ENCODE peak calls at places on chromosomes 11 and 22, in six cellular contexts. I is HEK293T, P is ELR, O is COR-L47, J is myocyte, R is HTR-8/SVneo. G is an unnamed sample.
A peak's percentile ranks its signal among the peaks of the same experiment; 100 is the strongest.

GRCh38 chr11:67522338-67522737 is 908 bp downstream of the CABP2 start:
- DNase-seq in I (no peak), P (no peak), O (no peak), J (no peak), R (no peak), G (no peak)

GRCh38 chr11:14672635-14673034 is 29.0 kb downstream of the PDE3B start:
- DNase-seq in I (no peak), P (peak; percentile 26), O (no peak), J (no peak), R (no peak), G (no peak)

GRCh38 chr11:3995307-3995706 is 99.3 kb upstream of the RRM1 start:
- DNase-seq in I (no peak), P (peak; percentile 14), O (no peak), J (no peak), R (no peak), G (no peak)

GRCh38 chr11:13189561-13190435 is 87.8 kb upstream of the BMAL1 start:
- DNase-seq in I (no peak), P (no peak), O (no peak), J (no peak), R (no peak), G (no peak)

GRCh38 chr11:132142102-132142501 is 771.7 kb downstream of the NTM start:
- DNase-seq in I (no peak), P (no peak), O (no peak), J (no peak), R (no peak), G (peak; percentile 78)

GRCh38 chr11:129644326-129644725 is 171.3 kb upstream of the TMEM45B start:
- DNase-seq in I (no peak), P (no peak), O (no peak), J (no peak), R (no peak), G (no peak)

GRCh38 chr22:46070722-46071450 is 79.4 kb upstream of the PPARA start:
- DNase-seq in I (peak; percentile 65), P (peak; percentile 76), O (peak; percentile 92), J (peak; percentile 85), R (peak; percentile 53), G (peak; percentile 78)

GRCh38 chr22:30541979-30542810 is 4.3 kb downstream of the SEC14L6 start:
- DNase-seq in I (no peak), P (peak; percentile 27), O (no peak), J (no peak), R (no peak), G (peak; percentile 18)

GRCh38 chr11:64858467-64859401 is 14.3 kb upstream of the CDC42BPG start:
- DNase-seq in I (no peak), P (peak; percentile 36), O (no peak), J (peak; percentile 99), R (no peak), G (no peak)

GRCh38 chr22:40477683-40478348 is 107.4 kb downstream of the SGSM3 start:
- DNase-seq in I (no peak), P (no peak), O (no peak), J (no peak), R (no peak), G (no peak)

GRCh38 chr11:72333657-72334056 is 89.7 kb upstream of the PHOX2A start:
- DNase-seq in I (peak; percentile 30), P (no peak), O (no peak), J (no peak), R (no peak), G (no peak)

GRCh38 chr11:45798793-45799441 is 6.0 kb upstream of the SLC35C1 start:
- DNase-seq in I (no peak), P (no peak), O (no peak), J (no peak), R (no peak), G (peak; percentile 33)

GRCh38 chr11:110128161-110128560 is 35.0 kb downstream of the ZC3H12C start:
- DNase-seq in I (no peak), P (no peak), O (peak; percentile 53), J (peak; percentile 27), R (no peak), G (peak; percentile 72)

GRCh38 chr11:73374130-73374529 is 2.1 kb upstream of the RELT start:
- DNase-seq in I (no peak), P (no peak), O (no peak), J (peak; percentile 33), R (no peak), G (no peak)

GRCh38 chr22:19169947-19170318 is 8.6 kb downstream of the SLC25A1 start:
- DNase-seq in I (no peak), P (no peak), O (no peak), J (no peak), R (no peak), G (no peak)

GRCh38 chr11:4680341-4680740 is 17.3 kb downstream of the OR51E2 start:
- DNase-seq in I (no peak), P (no peak), O (peak; percentile 82), J (no peak), R (no peak), G (peak; percentile 88)

GRCh38 chr22:37636186-37636948 is 3.1 kb upstream of the SH3BP1 start:
- DNase-seq in I (no peak), P (peak; percentile 43), O (no peak), J (peak; percentile 98), R (no peak), G (no peak)

GRCh38 chr11:116683982-116684381 is 88.8 kb downstream of the BUD13 start:
- DNase-seq in I (no peak), P (no peak), O (no peak), J (no peak), R (no peak), G (no peak)

GRCh38 chr11:64053699-64054098 is 18.0 kb downstream of the FLRT1 start:
- DNase-seq in I (no peak), P (no peak), O (no peak), J (no peak), R (no peak), G (no peak)

GRCh38 chr22:37121887-37122591 is 12.5 kb upstream of the TMPRSS6 start:
- DNase-seq in I (no peak), P (peak; percentile 80), O (peak; percentile 37), J (no peak), R (peak; percentile 54), G (no peak)

G was measured in NCI-H146.